ENCODE peak calls at places on chromosomes 3 and 15, in five cellular contexts. One of them, this sample, is unnamed. For H3K9me3 and H3K4me1, the result is how much of the 10 kb centered on the place peaks cover.

GRCh38 chr3:105686324-105686897 is 182.4 kb downstream of the CBLB start:
- DNase-seq in endodermal cell: no peak
- DNase-seq in tibial artery: no peak
- DNase-seq in cardiac muscle cell: no peak
- DNase-seq in testis: no peak
- DNase-seq in this sample: no peak

GRCh38 chr3:119368243-119368800 is 74.1 kb downstream of the ARHGAP31 start:
- DNase-seq in endodermal cell: no peak
- DNase-seq in tibial artery: no peak
- DNase-seq in cardiac muscle cell: no peak
- DNase-seq in testis: no peak
- DNase-seq in this sample: no peak

GRCh38 chr3:14837864-14838263 is 19.1 kb downstream of the FGD5 start:
- DNase-seq in endodermal cell: no peak
- DNase-seq in tibial artery: peak
- DNase-seq in cardiac muscle cell: no peak
- DNase-seq in testis: no peak
- DNase-seq in this sample: no peak

GRCh38 chr3:84820126-84820525 is 138.7 kb upstream of the CADM2 start:
- DNase-seq in endodermal cell: no peak
- DNase-seq in tibial artery: no peak
- DNase-seq in cardiac muscle cell: no peak
- DNase-seq in testis: no peak
- DNase-seq in this sample: no peak

GRCh38 chr3:58084788-58085543 is 76.7 kb downstream of the FLNB start:
- DNase-seq in endodermal cell: no peak
- DNase-seq in tibial artery: no peak
- DNase-seq in cardiac muscle cell: no peak
- DNase-seq in testis: no peak
- DNase-seq in this sample: no peak

GRCh38 chr3:113773381-113773780 is 26.5 kb downstream of the ATP6V1A start:
- DNase-seq in endodermal cell: no peak
- DNase-seq in tibial artery: no peak
- DNase-seq in cardiac muscle cell: no peak
- DNase-seq in testis: no peak
- DNase-seq in this sample: no peak

GRCh38 chr3:54665201-54665600 is 262.7 kb downstream of the LRTM1 start:
- DNase-seq in endodermal cell: no peak
- DNase-seq in tibial artery: no peak
- DNase-seq in cardiac muscle cell: no peak
- DNase-seq in testis: no peak
- DNase-seq in this sample: no peak

GRCh38 chr3:11080492-11080891 is 73.8 kb upstream of the HRH1 start:
- DNase-seq in endodermal cell: no peak
- DNase-seq in tibial artery: no peak
- DNase-seq in cardiac muscle cell: no peak
- DNase-seq in testis: no peak
- DNase-seq in this sample: no peak

GRCh38 chr15:36867436-36867835 is 232.9 kb downstream of the MEIS2 start:
- DNase-seq in endodermal cell: no peak
- DNase-seq in tibial artery: no peak
- DNase-seq in cardiac muscle cell: no peak
- DNase-seq in testis: no peak
- DNase-seq in this sample: no peak

GRCh38 chr15:40869686-40870085 is 4.3 kb downstream of the RHOV start:
- DNase-seq in endodermal cell: no peak
- DNase-seq in tibial artery: no peak
- DNase-seq in cardiac muscle cell: no peak
- DNase-seq in testis: no peak
- DNase-seq in this sample: no peak

GRCh38 chr15:74402873-74403589 is 30.7 kb downstream of the SEMA7A start:
- DNase-seq in endodermal cell: no peak
- DNase-seq in tibial artery: no peak
- DNase-seq in cardiac muscle cell: no peak
- DNase-seq in testis: no peak
- DNase-seq in this sample: no peak

GRCh38 chr15:72758195-72758594 is 25.4 kb downstream of the ADPGK start:
- DNase-seq in endodermal cell: no peak
- DNase-seq in tibial artery: no peak
- DNase-seq in cardiac muscle cell: no peak
- DNase-seq in testis: no peak
- DNase-seq in this sample: no peak

GRCh38 chr3:139493826-139494385 is 17.6 kb upstream of the RBP2 start:
- DNase-seq in endodermal cell: no peak
- DNase-seq in tibial artery: no peak
- DNase-seq in cardiac muscle cell: no peak
- DNase-seq in testis: no peak
- DNase-seq in this sample: no peak

GRCh38 chr3:157436583-157437300 is at the start of gene PTX3:
- DNase-seq in endodermal cell: peak
- DNase-seq in tibial artery: no peak
- DNase-seq in cardiac muscle cell: peak
- DNase-seq in testis: peak
- DNase-seq in this sample: no peak

GRCh38 chr3:29301332-29302011 is 20.6 kb downstream of the RBMS3 start:
- DNase-seq in endodermal cell: no peak
- DNase-seq in tibial artery: no peak
- DNase-seq in cardiac muscle cell: no peak
- DNase-seq in testis: no peak
- DNase-seq in this sample: no peak

GRCh38 chr15:66884661-66885237 is 180.7 kb upstream of the SMAD3 start:
- DNase-seq in endodermal cell: peak
- DNase-seq in tibial artery: peak
- DNase-seq in cardiac muscle cell: no peak
- DNase-seq in testis: peak
- DNase-seq in this sample: no peak

GRCh38 chr3:120765830-120766511 is 23.4 kb downstream of the GTF2E1 start:
- DNase-seq in endodermal cell: no peak
- DNase-seq in tibial artery: no peak
- DNase-seq in cardiac muscle cell: no peak
- DNase-seq in testis: no peak
- DNase-seq in this sample: no peak

GRCh38 chr15:91152896-91153581 is 53.0 kb downstream of the SV2B start:
- DNase-seq in endodermal cell: no peak
- DNase-seq in tibial artery: no peak
- DNase-seq in cardiac muscle cell: no peak
- DNase-seq in testis: no peak
- DNase-seq in this sample: no peak

GRCh38 chr15:62758126-62758951 is 284.2 kb upstream of the TPM1 start:
- DNase-seq in endodermal cell: no peak
- DNase-seq in tibial artery: peak
- DNase-seq in cardiac muscle cell: peak
- DNase-seq in testis: peak
- DNase-seq in this sample: no peak

GRCh38 chr3:183158552-183159006 is 4.0 kb downstream of the LAMP3 start:
- DNase-seq in endodermal cell: peak
- DNase-seq in tibial artery: no peak
- DNase-seq in cardiac muscle cell: no peak
- DNase-seq in testis: no peak
- DNase-seq in this sample: no peak

GRCh38 chr3:136142592-136142991 is 53.5 kb downstream of the MSL2 start:
- DNase-seq in endodermal cell: peak
- DNase-seq in tibial artery: no peak
- DNase-seq in cardiac muscle cell: no peak
- DNase-seq in testis: no peak
- DNase-seq in this sample: no peak

GRCh38 chr3:135009014-135009413 is 214.0 kb downstream of the EPHB1 start:
- DNase-seq in endodermal cell: no peak
- DNase-seq in tibial artery: no peak
- DNase-seq in cardiac muscle cell: no peak
- DNase-seq in testis: no peak
- DNase-seq in this sample: no peak

GRCh38 chr15:66899555-66900350 is 165.6 kb upstream of the SMAD3 start:
- DNase-seq in endodermal cell: peak
- DNase-seq in tibial artery: peak
- DNase-seq in cardiac muscle cell: no peak
- DNase-seq in testis: no peak
- DNase-seq in this sample: no peak

GRCh38 chr15:63372753-63373152 is 8.9 kb downstream of the CA12 start:
- DNase-seq in endodermal cell: no peak
- DNase-seq in tibial artery: no peak
- DNase-seq in cardiac muscle cell: no peak
- DNase-seq in testis: no peak
- DNase-seq in this sample: no peak

GRCh38 chr3:177245257-177245656 is 48.0 kb upstream of the TBL1XR1 start:
- DNase-seq in endodermal cell: no peak
- DNase-seq in tibial artery: no peak
- DNase-seq in cardiac muscle cell: no peak
- DNase-seq in testis: no peak
- DNase-seq in this sample: no peak

GRCh38 chr3:139534992-139535879 is 4.3 kb downstream of the RBP1 start:
- DNase-seq in endodermal cell: peak
- DNase-seq in tibial artery: peak
- DNase-seq in cardiac muscle cell: peak
- DNase-seq in testis: peak
- DNase-seq in this sample: no peak

GRCh38 chr15:84781505-84781904 is 33.1 kb downstream of the ZNF592 start:
- DNase-seq in endodermal cell: no peak
- DNase-seq in tibial artery: no peak
- DNase-seq in cardiac muscle cell: no peak
- DNase-seq in testis: no peak
- DNase-seq in this sample: no peak

GRCh38 chr3:170331143-170331542 is 26.4 kb upstream of the SKIL start:
- DNase-seq in endodermal cell: no peak
- DNase-seq in tibial artery: no peak
- DNase-seq in cardiac muscle cell: no peak
- DNase-seq in testis: no peak
- DNase-seq in this sample: no peak

GRCh38 chr15:60372756-60373155 is 25.0 kb downstream of the ANXA2 start:
- DNase-seq in endodermal cell: peak
- DNase-seq in tibial artery: no peak
- DNase-seq in cardiac muscle cell: no peak
- DNase-seq in testis: no peak
- DNase-seq in this sample: no peak

GRCh38 chr3:44772099-44772442 is 10.5 kb downstream of the KIF15 start:
- DNase-seq in endodermal cell: no peak
- DNase-seq in tibial artery: no peak
- DNase-seq in cardiac muscle cell: no peak
- DNase-seq in testis: no peak
- DNase-seq in this sample: no peak

DNA sequence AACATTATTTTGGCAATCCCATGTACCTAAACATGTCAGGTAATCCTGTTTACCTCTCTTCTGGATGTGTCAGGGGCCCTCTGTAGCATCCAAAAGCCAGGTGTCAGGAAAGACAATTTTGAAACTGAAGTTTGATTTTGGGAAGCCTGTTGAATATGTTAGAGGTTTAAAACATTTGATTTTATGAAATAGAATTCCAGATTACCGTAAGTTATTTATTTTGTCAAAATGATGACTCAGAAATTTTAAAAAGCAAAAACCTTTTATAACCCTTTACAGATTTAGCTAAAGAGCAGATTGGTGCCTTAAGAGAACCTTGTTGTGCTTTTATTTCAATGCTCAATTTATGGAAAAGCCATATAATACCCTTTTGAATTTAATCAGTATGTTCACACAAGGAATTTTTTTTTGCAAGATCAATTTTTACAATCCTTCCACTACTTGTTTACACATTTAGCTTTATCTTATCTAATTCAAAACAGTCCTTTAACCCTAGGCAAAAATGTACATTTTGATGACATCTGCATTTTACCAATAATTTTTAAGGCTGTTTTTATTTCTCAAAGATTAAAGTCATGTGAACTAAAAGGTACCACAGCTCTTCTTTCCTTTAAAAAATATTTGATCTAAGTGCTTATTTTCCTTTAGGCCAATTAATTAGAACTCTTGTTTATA is 10.0 kb downstream of the KIF15 start:
- DNase-seq in endodermal cell: no peak
- DNase-seq in tibial artery: no peak
- DNase-seq in cardiac muscle cell: no peak
- DNase-seq in testis: no peak
- DNase-seq in this sample: no peak
- H3K9me3 ChIP-seq in endodermal cell: half or more
- H3K9me3 ChIP-seq in tibial artery: under half
- H3K9me3 ChIP-seq in cardiac muscle cell: under half
- H3K9me3 ChIP-seq in testis: under half
- H3K9me3 ChIP-seq in this sample: under half

DNA sequence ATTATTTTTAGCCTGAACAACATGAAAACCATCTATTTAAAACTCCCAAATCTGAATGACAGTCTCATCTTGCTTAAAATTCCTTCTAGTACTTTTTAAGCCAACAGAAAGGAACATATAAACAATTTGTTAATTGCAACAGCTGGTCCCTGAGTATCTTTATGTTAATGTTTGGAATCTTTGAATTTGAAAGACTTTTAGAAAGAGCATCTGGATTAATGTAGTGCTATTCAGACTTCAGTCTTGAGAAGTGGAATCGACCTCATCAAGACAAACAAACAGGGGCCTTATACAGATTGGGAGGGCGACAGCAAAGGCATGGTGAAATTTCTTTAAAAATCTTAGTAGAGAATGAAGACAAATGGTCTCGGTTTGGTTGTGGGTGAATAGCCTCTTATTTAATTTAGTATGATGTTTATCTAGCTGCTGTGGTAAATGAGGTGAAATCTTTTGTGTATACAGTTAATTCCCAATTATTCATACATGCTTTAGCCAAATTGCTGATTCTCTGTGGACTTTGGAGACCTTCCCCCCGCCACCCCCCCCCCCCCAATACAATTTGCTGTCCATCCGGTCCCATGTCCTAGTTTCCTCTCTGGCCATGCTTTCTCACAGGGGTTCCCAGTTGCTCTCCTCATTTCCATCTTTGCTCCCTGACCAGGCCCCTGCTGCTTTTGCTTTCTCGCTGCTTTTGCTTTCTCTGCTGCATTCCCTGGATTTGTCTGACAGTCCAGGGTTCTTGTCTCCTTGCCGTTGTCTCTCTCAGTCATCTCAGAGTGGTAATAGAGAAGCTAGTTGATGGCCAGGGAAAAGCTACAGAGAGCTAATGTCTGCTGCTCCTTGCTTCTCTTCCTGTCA is 135.2 kb downstream of the FNDC3B start:
- DNase-seq in endodermal cell: peak
- DNase-seq in tibial artery: no peak
- DNase-seq in cardiac muscle cell: no peak
- DNase-seq in testis: no peak
- DNase-seq in this sample: no peak
- H3K4me1 ChIP-seq in endodermal cell: under half
- H3K4me1 ChIP-seq in tibial artery: under half
- H3K4me1 ChIP-seq in cardiac muscle cell: under half
- H3K4me1 ChIP-seq in testis: under half
- H3K4me1 ChIP-seq in this sample: under half

GRCh38 chr3:154059798-154060197 is 61.4 kb upstream of the ARHGEF26 start:
- DNase-seq in endodermal cell: no peak
- DNase-seq in tibial artery: no peak
- DNase-seq in cardiac muscle cell: peak
- DNase-seq in testis: no peak
- DNase-seq in this sample: no peak
- H3K27ac ChIP-seq in endodermal cell: peak
- H3K27ac ChIP-seq in tibial artery: peak
- H3K27ac ChIP-seq in cardiac muscle cell: peak
- H3K27ac ChIP-seq in testis: no peak
- H3K27ac ChIP-seq in this sample: no peak

DNA sequence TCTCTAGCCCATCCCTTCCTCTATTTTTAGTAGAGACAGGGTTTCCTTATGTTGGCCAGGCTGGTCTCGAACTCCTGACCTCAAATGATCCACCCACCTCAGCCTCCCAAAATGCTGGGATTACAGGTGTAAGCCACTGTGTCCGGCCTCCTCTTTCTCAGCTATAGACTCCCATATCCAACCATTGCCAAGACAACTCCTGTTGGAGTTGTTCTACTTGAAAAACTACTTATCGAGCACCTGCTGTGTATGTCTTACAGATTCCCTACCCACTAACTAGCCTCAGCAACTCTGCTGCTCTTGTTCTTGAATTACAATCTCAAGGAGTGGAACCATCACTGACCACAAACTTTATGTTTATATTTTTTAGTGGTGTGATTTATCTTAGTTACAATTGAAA is 186.6 kb downstream of the SLC9A9 start:
- DNase-seq in endodermal cell: no peak
- DNase-seq in tibial artery: no peak
- DNase-seq in cardiac muscle cell: no peak
- DNase-seq in testis: no peak
- DNase-seq in this sample: no peak
- H3K9me3 ChIP-seq in endodermal cell: under half
- H3K9me3 ChIP-seq in tibial artery: under half
- H3K9me3 ChIP-seq in cardiac muscle cell: under half
- H3K9me3 ChIP-seq in testis: under half
- H3K9me3 ChIP-seq in this sample: under half

This sample was measured in iPS DF 6.9.